ENCODE peak calls at places on chromosomes 6 and 20, in seven cellular contexts. C is M059J, G is hypothalamus, P is GM23338, I is omental fat pad, V is BJ, K is NCI-H1105. F is an unnamed sample.

GRCh38 chr6:81751388-81752083 is 945 bp downstream of the TENT5A start:
- DNase-seq in P (peak; percentile 52), I (no peak), G (no peak), V (no peak), K (peak; percentile 26), C (peak; percentile 60), F (peak; percentile 22)

GRCh38 chr20:51687071-51687470 is 81.1 kb downstream of the ATP9A start:
- DNase-seq in P (no peak), I (no peak), G (no peak), C (peak; percentile 87), K (no peak), V (no peak), F (no peak)

GRCh38 chr6:128112494-128112893 is 211.6 kb upstream of the THEMIS start:
- DNase-seq in C (no peak), K (peak; percentile 38), I (no peak), V (no peak), P (no peak), G (no peak), F (no peak)

GRCh38 chr6:22149081-22149480 is 147.8 kb downstream of the PRL start:
- DNase-seq in C (no peak), I (no peak), P (peak; percentile 17), K (peak; percentile 34), V (no peak), G (no peak), F (peak; percentile 67)

GRCh38 chr6:53808302-53808881 is 13.6 kb downstream of the LRRC1 start:
- DNase-seq in I (no peak), V (no peak), K (no peak), C (no peak), G (no peak), P (no peak), F (no peak)

GRCh38 chr20:59424976-59425375 is 124.6 kb downstream of the EDN3 start:
- DNase-seq in P (no peak), G (no peak), I (no peak), V (no peak), K (no peak), C (no peak), F (no peak)

GRCh38 chr20:10984899-10985298 is 311.1 kb upstream of the JAG1 start:
- DNase-seq in C (no peak), P (no peak), V (no peak), G (no peak), K (no peak), I (no peak), F (no peak)

GRCh38 chr6:34938268-34938667 is 49.2 kb downstream of the ANKS1A start:
- DNase-seq in G (no peak), C (no peak), K (no peak), V (no peak), P (no peak), I (no peak), F (no peak)

GRCh38 chr6:107360476-107360875 is 98.9 kb downstream of the PDSS2 start:
- DNase-seq in P (no peak), C (no peak), V (no peak), G (no peak), K (no peak), I (no peak), F (no peak)

GRCh38 chr6:96724641-96725040 is 112.6 kb downstream of the GPR63 start:
- DNase-seq in K (no peak), I (no peak), V (no peak), C (no peak), P (no peak), G (no peak), F (no peak)

GRCh38 chr6:48278261-48278660 is 167.3 kb upstream of the PTCHD4 start:
- DNase-seq in C (no peak), V (no peak), K (no peak), G (no peak), I (no peak), P (no peak), F (no peak)

GRCh38 chr6:106747139-106747538 is 117.8 kb downstream of the QRSL1 start:
- DNase-seq in C (no peak), P (no peak), K (no peak), I (no peak), G (no peak), V (no peak), F (no peak)

GRCh38 chr6:14787274-14787673 is 458.6 kb upstream of the JARID2 start:
- DNase-seq in V (no peak), P (no peak), I (no peak), K (no peak), G (no peak), C (no peak), F (no peak)

GRCh38 chr6:137489410-137490371 is 4.5 kb downstream of the OLIG3 start:
- DNase-seq in G (no peak), P (peak; percentile 71), K (no peak), I (no peak), V (no peak), C (no peak), F (no peak)

GRCh38 chr6:157861814-157862213 is 38.8 kb downstream of the SNX9 start:
- DNase-seq in V (no peak), C (peak; percentile 50), K (no peak), P (no peak), G (no peak), I (no peak), F (peak; percentile 54)

GRCh38 chr20:60695223-60695622 is 556.8 kb upstream of the CDH4 start:
- DNase-seq in V (no peak), I (no peak), P (no peak), G (no peak), K (no peak), C (peak; percentile 79), F (no peak)

GRCh38 chr6:39040080-39040673 is 8.4 kb upstream of the GLP1R start:
- DNase-seq in G (no peak), I (no peak), P (no peak), V (no peak), K (no peak), C (no peak), F (no peak)

GRCh38 chr6:42702200-42702599 is 20.2 kb downstream of the PRPH2 start:
- DNase-seq in V (peak; percentile 37), G (no peak), K (no peak), P (no peak), I (no peak), C (peak; percentile 88), F (no peak)

GRCh38 chr6:17431581-17431980 is 38.2 kb downstream of the CAP2 start:
- DNase-seq in I (no peak), K (no peak), G (no peak), C (peak; percentile 80), V (no peak), P (peak; percentile 43), F (no peak)

GRCh38 chr6:75266716-75267291 is 17.8 kb downstream of the TMEM30A start:
- DNase-seq in V (no peak), I (no peak), K (peak; percentile 30), C (peak; percentile 70), P (peak; percentile 71), G (no peak), F (peak; percentile 48)